ENCODE peak calls at places on chromosomes 16 and 17, in five cellular contexts. One of them, this sample, is unnamed.

GRCh38 chr17:67385122-67385988 is 8.3 kb downstream of the PITPNC1 start:
- DNase-seq in heart right ventricle: no peak
- DNase-seq in pancreas: no peak
- DNase-seq in cardiac fibroblast: no peak
- DNase-seq in lung: no peak
- DNase-seq in this sample: no peak

GRCh38 chr17:64131606-64132270 is 1.8 kb upstream of the ERN1 start:
- DNase-seq in pancreas: no peak
- DNase-seq in cardiac fibroblast: no peak
- DNase-seq in lung: no peak
- DNase-seq in heart right ventricle: no peak
- DNase-seq in this sample: no peak

GRCh38 chr17:61289408-61290385 is 109.9 kb upstream of the TBX2 start:
- DNase-seq in heart right ventricle: no peak
- DNase-seq in lung: no peak
- DNase-seq in pancreas: no peak
- DNase-seq in cardiac fibroblast: no peak
- DNase-seq in this sample: no peak

GRCh38 chr17:80791758-80792284 is 199.8 kb upstream of the CHMP6 start:
- DNase-seq in cardiac fibroblast: peak
- DNase-seq in pancreas: peak
- DNase-seq in heart right ventricle: peak
- DNase-seq in lung: peak
- DNase-seq in this sample: peak

GRCh38 chr17:39225974-39226683 is 384 bp upstream of the STAC2 start:
- DNase-seq in pancreas: no peak
- DNase-seq in heart right ventricle: peak
- DNase-seq in cardiac fibroblast: peak
- DNase-seq in lung: no peak
- DNase-seq in this sample: no peak

GRCh38 chr17:46063239-46063638 is 64.2 kb downstream of the STH start:
- DNase-seq in heart right ventricle: no peak
- DNase-seq in pancreas: no peak
- DNase-seq in cardiac fibroblast: peak
- DNase-seq in lung: no peak
- DNase-seq in this sample: no peak

GRCh38 chr17:26809033-26809432 is 484.9 kb upstream of the WSB1 start:
- DNase-seq in lung: no peak
- DNase-seq in cardiac fibroblast: peak
- DNase-seq in pancreas: no peak
- DNase-seq in heart right ventricle: no peak
- DNase-seq in this sample: no peak

GRCh38 chr17:78528541-78528940 is 48.7 kb downstream of the DNAH17 start:
- DNase-seq in lung: no peak
- DNase-seq in cardiac fibroblast: no peak
- DNase-seq in heart right ventricle: no peak
- DNase-seq in pancreas: peak
- DNase-seq in this sample: peak

GRCh38 chr17:73342057-73342522 is 30.3 kb upstream of the CDC42EP4 start:
- DNase-seq in heart right ventricle: peak
- DNase-seq in pancreas: no peak
- DNase-seq in lung: peak
- DNase-seq in cardiac fibroblast: peak
- DNase-seq in this sample: peak

GRCh38 chr16:473046-474043 is 47.9 kb downstream of the RAB11FIP3 start:
- DNase-seq in pancreas: no peak
- DNase-seq in lung: no peak
- DNase-seq in cardiac fibroblast: no peak
- DNase-seq in heart right ventricle: no peak
- DNase-seq in this sample: peak

GRCh38 chr17:28746611-28747045 is 2.8 kb downstream of the TRAF4 start:
- DNase-seq in lung: peak
- DNase-seq in cardiac fibroblast: no peak
- DNase-seq in pancreas: peak
- DNase-seq in heart right ventricle: no peak
- DNase-seq in this sample: peak

GRCh38 chr17:3993493-3994220 is 29.4 kb upstream of the ATP2A3 start:
- DNase-seq in lung: no peak
- DNase-seq in cardiac fibroblast: no peak
- DNase-seq in pancreas: no peak
- DNase-seq in heart right ventricle: no peak
- DNase-seq in this sample: no peak

GRCh38 chr17:38541281-38541680 is 64.5 kb downstream of the SRCIN1 start:
- DNase-seq in cardiac fibroblast: no peak
- DNase-seq in lung: no peak
- DNase-seq in pancreas: no peak
- DNase-seq in heart right ventricle: no peak
- DNase-seq in this sample: no peak

GRCh38 chr16:21656795-21657768 is 4.7 kb upstream of the IGSF6 start:
- DNase-seq in pancreas: no peak
- DNase-seq in cardiac fibroblast: peak
- DNase-seq in lung: no peak
- DNase-seq in heart right ventricle: peak
- DNase-seq in this sample: peak

GRCh38 chr17:72346306-72346705 is 225.5 kb downstream of the SOX9 start:
- DNase-seq in lung: no peak
- DNase-seq in pancreas: no peak
- DNase-seq in cardiac fibroblast: no peak
- DNase-seq in heart right ventricle: no peak
- DNase-seq in this sample: peak

GRCh38 chr17:47966079-47966519 is 4.8 kb upstream of the CDK5RAP3 start:
- DNase-seq in heart right ventricle: no peak
- DNase-seq in pancreas: no peak
- DNase-seq in cardiac fibroblast: no peak
- DNase-seq in lung: no peak
- DNase-seq in this sample: peak

GRCh38 chr16:525520-526180 is 1.9 kb upstream of the CAPN15 start:
- DNase-seq in heart right ventricle: no peak
- DNase-seq in cardiac fibroblast: peak
- DNase-seq in lung: no peak
- DNase-seq in pancreas: no peak
- DNase-seq in this sample: peak

DNA sequence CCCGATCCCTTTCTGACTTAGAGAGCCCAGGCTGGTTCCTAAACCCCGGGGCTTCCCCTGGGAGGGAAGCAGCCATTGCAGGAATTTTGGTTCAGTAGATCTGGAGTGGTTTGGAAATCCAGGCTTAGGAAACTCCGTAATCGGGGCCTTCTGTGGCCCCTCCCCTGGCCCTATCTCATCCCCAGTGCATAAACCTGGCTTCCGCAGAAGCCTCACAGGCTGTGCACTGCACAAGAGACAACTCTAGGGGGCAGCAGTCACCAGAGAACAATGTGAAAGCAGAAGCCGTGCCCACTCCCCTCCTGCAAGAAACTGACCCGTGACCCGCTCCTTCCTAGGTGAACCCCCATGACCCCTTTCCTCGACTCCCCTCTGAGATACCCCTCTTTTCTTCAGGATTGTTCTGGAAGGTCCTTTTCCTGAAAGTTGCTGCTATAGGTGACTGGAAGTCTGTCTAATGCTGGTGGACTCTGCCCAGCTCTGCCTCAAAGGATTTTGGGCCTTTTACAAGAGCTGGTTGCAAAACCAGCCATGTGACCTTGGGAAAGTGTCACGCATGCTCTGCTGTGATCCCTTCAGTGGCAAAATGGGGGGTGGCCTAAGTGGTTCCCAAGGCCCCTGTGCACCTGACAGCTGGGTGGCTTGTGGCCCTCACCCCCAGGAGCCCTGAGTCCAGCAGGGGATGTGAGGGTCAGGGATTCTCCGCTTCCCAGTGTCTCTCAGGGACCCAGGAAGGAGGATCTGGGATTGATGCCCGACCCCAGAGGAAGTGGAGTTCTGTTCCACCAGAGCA is 14.4 kb downstream of the GUCY2D start:
- DNase-seq in lung: peak
- DNase-seq in pancreas: peak
- DNase-seq in cardiac fibroblast: peak
- DNase-seq in heart right ventricle: no peak
- DNase-seq in this sample: peak
- H3K4me3 ChIP-seq in lung: no peak
- H3K4me3 ChIP-seq in pancreas: peak
- H3K4me3 ChIP-seq in cardiac fibroblast: peak
- H3K4me3 ChIP-seq in heart right ventricle: peak
- H3K4me3 ChIP-seq in this sample: peak

GRCh38 chr17:77470330-77470786 is 329.6 kb downstream of the SEC14L1 start:
- DNase-seq in heart right ventricle: no peak
- DNase-seq in lung: no peak
- DNase-seq in pancreas: no peak
- DNase-seq in cardiac fibroblast: no peak
- DNase-seq in this sample: no peak

GRCh38 chr17:77471984-77472836 is 331.4 kb downstream of the SEC14L1 start:
- DNase-seq in lung: peak
- DNase-seq in pancreas: no peak
- DNase-seq in heart right ventricle: peak
- DNase-seq in cardiac fibroblast: peak
- DNase-seq in this sample: no peak

GRCh38 chr17:77468897-77469296 is 328.1 kb downstream of the SEC14L1 start:
- DNase-seq in pancreas: no peak
- DNase-seq in cardiac fibroblast: no peak
- DNase-seq in heart right ventricle: no peak
- DNase-seq in lung: no peak
- DNase-seq in this sample: no peak

GRCh38 chr17:77472837-77473214 is 332.1 kb downstream of the SEC14L1 start:
- DNase-seq in lung: no peak
- DNase-seq in pancreas: no peak
- DNase-seq in heart right ventricle: peak
- DNase-seq in cardiac fibroblast: no peak
- DNase-seq in this sample: no peak

GRCh38 chr17:77470800-77471733 is 330.3 kb downstream of the SEC14L1 start:
- DNase-seq in cardiac fibroblast: no peak
- DNase-seq in lung: no peak
- DNase-seq in heart right ventricle: peak
- DNase-seq in pancreas: no peak
- DNase-seq in this sample: no peak
- H3K4me3 ChIP-seq in cardiac fibroblast: no peak
- H3K4me3 ChIP-seq in lung: no peak
- H3K4me3 ChIP-seq in heart right ventricle: peak
- H3K4me3 ChIP-seq in pancreas: no peak
- H3K4me3 ChIP-seq in this sample: no peak

DNA sequence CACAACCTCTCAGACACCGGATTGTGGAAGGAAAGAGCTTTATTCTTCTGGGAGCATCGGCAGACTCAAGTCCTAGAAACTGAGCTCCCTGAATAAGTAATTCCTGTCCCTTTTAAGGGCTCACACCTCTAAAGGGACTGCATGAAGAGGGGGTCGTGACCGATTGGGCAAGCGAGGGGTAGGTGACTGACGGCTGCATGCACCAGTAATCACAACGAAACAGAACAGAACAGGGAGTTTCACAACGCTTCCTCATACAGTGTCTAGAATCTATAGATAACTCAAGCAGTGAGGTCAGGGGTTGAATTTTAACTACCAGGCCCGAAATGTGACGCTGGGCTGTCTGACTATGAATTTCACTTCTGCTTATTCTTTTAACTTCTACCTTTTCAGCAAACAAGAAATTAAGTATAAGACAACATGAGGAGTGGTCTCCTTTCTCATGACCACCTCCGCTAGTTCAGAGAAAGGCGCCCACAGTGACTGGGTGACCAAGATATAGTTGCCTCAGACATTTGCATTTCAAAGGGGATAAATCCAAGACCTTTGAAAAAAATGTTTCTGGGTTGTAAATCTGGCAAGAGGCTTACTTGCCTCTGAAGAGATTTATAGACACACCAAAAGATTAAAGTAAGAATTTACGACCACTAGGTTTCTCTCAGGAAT is 88.4 kb upstream of the ATF7IP2 start:
- DNase-seq in cardiac fibroblast: no peak
- DNase-seq in pancreas: no peak
- DNase-seq in heart right ventricle: peak
- DNase-seq in lung: no peak
- DNase-seq in this sample: no peak
- H3K4me3 ChIP-seq in cardiac fibroblast: no peak
- H3K4me3 ChIP-seq in pancreas: no peak
- H3K4me3 ChIP-seq in heart right ventricle: no peak
- H3K4me3 ChIP-seq in lung: no peak
- H3K4me3 ChIP-seq in this sample: no peak

GRCh38 chr16:88804173-88804551 is 573 bp downstream of the CDT1 start:
- DNase-seq in cardiac fibroblast: no peak
- DNase-seq in lung: no peak
- DNase-seq in heart right ventricle: no peak
- DNase-seq in pancreas: no peak
- DNase-seq in this sample: no peak
- H3K4me3 ChIP-seq in cardiac fibroblast: peak
- H3K4me3 ChIP-seq in lung: no peak
- H3K4me3 ChIP-seq in heart right ventricle: peak
- H3K4me3 ChIP-seq in pancreas: no peak
- H3K4me3 ChIP-seq in this sample: no peak